ENCODE peak calls at places on chromosome X, in six cellular contexts. D is fibroblast of pulmonary artery, R is GM20000, I is nephron progenitor cell, X is mesothelial cell of epicardium, U is testis. K is an unnamed sample.

GRCh38 chrX:97628326-97628725 is 744.6 kb downstream of the RPA4 start:
- DNase-seq in R (no peak), U (no peak), X (no peak), I (no peak), D (no peak), K (no peak)

GRCh38 chrX:110055616-110056015 is 52.7 kb downstream of the TMEM164 start:
- DNase-seq in D (no peak), U (no peak), I (no peak), X (no peak), R (no peak), K (peak)

GRCh38 chrX:41184312-41184711 is 99.1 kb downstream of the USP9X start:
- DNase-seq in R (no peak), X (no peak), I (no peak), U (no peak), D (no peak), K (no peak)

GRCh38 chrX:101803451-101803850 is 128.4 kb downstream of the ZMAT1 start:
- DNase-seq in R (no peak), X (no peak), D (peak), I (no peak), U (no peak), K (no peak)

GRCh38 chrX:107755721-107756120 is 19.9 kb downstream of the TSC22D3 start:
- DNase-seq in X (no peak), U (no peak), D (no peak), I (no peak), R (no peak), K (no peak)

GRCh38 chrX:4572652-4573051 is 859.2 kb upstream of the PRKX start:
- DNase-seq in R (no peak), I (no peak), U (no peak), X (no peak), D (no peak), K (no peak)

GRCh38 chrX:10612215-10612614 is 8.2 kb downstream of the MID1 start:
- DNase-seq in D (peak), R (no peak), U (no peak), I (no peak), X (no peak), K (no peak)

GRCh38 chrX:136156560-136157117 is 9.3 kb downstream of the FHL1 start:
- DNase-seq in X (no peak), D (no peak), R (no peak), I (no peak), U (no peak), K (no peak)

GRCh38 chrX:45485682-45486081 is 285.0 kb upstream of the DIPK2B start:
- DNase-seq in I (no peak), D (no peak), R (no peak), U (no peak), X (no peak), K (no peak)

GRCh38 chrX:12791253-12792228 is at the start of gene PRPS2:
- DNase-seq in U (peak), X (peak), I (peak), D (peak), R (peak), K (peak)

GRCh38 chrX:50067435-50068292 is 133.1 kb downstream of the AKAP4 start:
- DNase-seq in U (peak), R (no peak), X (peak), I (peak), D (peak), K (peak)

GRCh38 chrX:74118503-74118902 is 185.5 kb upstream of the ZCCHC13 start:
- DNase-seq in R (no peak), I (no peak), X (no peak), U (no peak), D (no peak), K (no peak)

GRCh38 chrX:124346064-124346876 is at the start of gene SH2D1A:
- DNase-seq in R (no peak), D (no peak), I (no peak), X (no peak), U (no peak), K (no peak)

GRCh38 chrX:11395859-11396258 is 102.6 kb downstream of the AMELX start:
- DNase-seq in R (no peak), I (no peak), X (no peak), U (no peak), D (no peak), K (no peak)

GRCh38 chrX:83022020-83022419 is 486.1 kb upstream of the POU3F4 start:
- DNase-seq in R (no peak), U (no peak), I (no peak), D (no peak), X (no peak), K (no peak)

GRCh38 chrX:25968920-25969319 is 169.2 kb upstream of the MAGEB18 start:
- DNase-seq in U (peak), R (peak), X (no peak), D (peak), I (peak), K (no peak)

GRCh38 chrX:85012098-85012497 is 8.4 kb downstream of the APOOL start:
- DNase-seq in U (no peak), I (no peak), X (no peak), D (no peak), R (no peak), K (no peak)

GRCh38 chrX:154544885-154545284 is 1.8 kb downstream of the G6PD start:
- DNase-seq in D (no peak), I (no peak), X (no peak), R (no peak), U (no peak), K (no peak)

GRCh38 chrX:120293015-120293414 is 18.2 kb downstream of the TMEM255A start:
- DNase-seq in I (no peak), U (no peak), D (no peak), R (no peak), X (no peak), K (no peak)

GRCh38 chrX:45747905-45748304 is 547.2 kb upstream of the DIPK2B start:
- DNase-seq in X (no peak), U (no peak), I (no peak), D (no peak), R (no peak), K (no peak)

GRCh38 chrX:154349979-154350378 is 24.5 kb downstream of the FLNA start:
- DNase-seq in R (no peak), D (no peak), X (no peak), U (no peak), I (no peak), K (no peak)

GRCh38 chrX:74506310-74507115 is 85.2 kb downstream of the SLC16A2 start:
- DNase-seq in U (no peak), D (no peak), X (no peak), I (no peak), R (peak), K (no peak)

GRCh38 chrX:32894679-32895078 is 316.7 kb downstream of the DMD start:
- DNase-seq in R (no peak), I (no peak), D (no peak), U (no peak), X (no peak), K (no peak)

GRCh38 chrX:72002886-72003285 is 92.2 kb downstream of the NHSL2 start:
- DNase-seq in X (no peak), U (no peak), R (no peak), D (no peak), I (no peak), K (no peak)

GRCh38 chrX:136866337-136867095 is 14.0 kb downstream of the RBMX start:
- DNase-seq in I (no peak), X (no peak), D (peak), U (peak), R (no peak), K (no peak)

GRCh38 chrX:101337776-101338271 is 10.7 kb downstream of the TIMM8A start:
- DNase-seq in I (no peak), D (no peak), U (no peak), R (no peak), X (no peak), K (no peak)

GRCh38 chrX:46573331-46573895 is at the start of gene CHST7:
- DNase-seq in D (peak), R (peak), X (peak), U (peak), I (peak), K (peak)

GRCh38 chrX:11460347-11460746 is 167.1 kb downstream of the AMELX start:
- DNase-seq in D (no peak), U (no peak), X (no peak), R (no peak), I (no peak), K (no peak)

GRCh38 chrX:24259544-24260240 is 54.2 kb downstream of the SUPT20HL2 start:
- DNase-seq in I (peak), R (peak), D (peak), X (no peak), U (peak), K (peak)

GRCh38 chrX:120750381-120750780 is 120.5 kb upstream of the C1GALT1C1 start:
- DNase-seq in I (no peak), X (no peak), D (no peak), R (no peak), U (no peak), K (no peak)

GRCh38 chrX:38166478-38167083 is 54.1 kb downstream of the SRPX start:
- DNase-seq in U (peak), I (peak), D (peak), R (peak), X (no peak), K (peak)

GRCh38 chrX:45824471-45824870 is 623.8 kb upstream of the DIPK2B start:
- DNase-seq in R (no peak), D (peak), U (no peak), X (no peak), I (no peak), K (peak)

GRCh38 chrX:40971736-40972135 is 113.5 kb upstream of the USP9X start:
- DNase-seq in X (no peak), U (no peak), R (no peak), I (no peak), D (no peak), K (no peak)

GRCh38 chrX:48467331-48467761 is 2.7 kb downstream of the SLC38A5 start:
- DNase-seq in D (no peak), U (no peak), X (no peak), I (no peak), R (no peak), K (no peak)

GRCh38 chrX:48468247-48468671 is 1.8 kb downstream of the SLC38A5 start:
- DNase-seq in U (no peak), X (no peak), D (no peak), I (peak), R (peak), K (no peak)

GRCh38 chrX:48470110-48470832 is at the start of gene SLC38A5:
- DNase-seq in I (no peak), D (no peak), U (no peak), R (no peak), X (no peak), K (no peak)

GRCh38 chrX:48470833-48471118 is 716 bp upstream of the SLC38A5 start:
- DNase-seq in D (no peak), X (no peak), R (no peak), U (no peak), I (no peak), K (no peak)

DNA sequence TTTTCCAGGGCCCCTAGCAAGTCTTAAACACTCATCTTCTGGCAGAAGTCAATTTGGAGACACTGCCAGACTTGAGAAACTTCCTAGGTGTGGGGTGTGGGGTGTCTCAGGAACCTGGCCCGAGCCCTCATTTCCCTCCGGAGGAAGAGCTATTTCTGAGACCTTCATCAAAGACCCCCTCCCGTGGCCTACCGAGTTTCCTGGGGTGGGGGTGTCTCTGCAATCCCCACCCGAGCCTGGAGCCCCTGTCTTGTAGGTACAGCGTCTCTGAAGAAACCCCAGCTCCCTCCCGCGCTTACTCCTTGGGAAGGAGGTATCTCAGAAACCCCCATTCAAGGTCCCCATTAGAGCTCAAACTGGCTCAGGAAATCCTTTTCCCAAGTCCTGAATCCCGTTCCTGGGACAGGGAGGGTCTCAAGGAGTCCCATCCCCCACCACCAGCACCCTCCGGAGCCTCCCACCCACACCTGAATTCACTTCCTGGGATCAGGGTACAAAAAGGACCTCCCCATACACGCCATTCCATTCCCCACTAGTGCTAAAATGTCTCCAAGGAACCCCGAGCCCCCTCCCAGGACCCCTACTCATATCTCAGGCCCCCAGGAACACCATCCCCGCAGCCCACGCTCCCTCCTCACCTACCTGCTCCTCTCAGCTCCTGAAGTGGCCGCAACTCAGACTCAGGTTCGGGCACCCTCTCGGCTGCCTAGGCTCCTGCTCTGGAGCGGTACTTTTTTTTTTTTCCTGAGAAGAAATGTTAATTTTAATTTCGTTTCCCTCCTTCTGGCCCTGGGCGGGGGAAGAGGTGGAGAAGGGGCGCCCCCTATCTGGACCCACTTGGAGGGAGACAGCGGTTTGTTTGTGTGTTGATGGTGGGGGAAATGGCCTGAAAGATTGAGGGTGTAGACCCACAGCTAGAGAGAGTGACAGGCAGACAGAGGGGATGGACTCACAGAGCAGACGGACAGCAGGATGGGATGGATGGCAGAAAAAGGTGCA is 1.1 kb downstream of the SLC38A5 start:
- DNase-seq in X (no peak), U (no peak), D (no peak), I (no peak), R (peak), K (no peak)
- TF ChIP-seq CTCF in X (no peak), U (no peak), D (no peak), I (no peak), R (peak), K (peak)

GRCh38 chrX:78517124-78517523 is 142.0 kb downstream of the RTL3 start:
- DNase-seq in D (peak), U (no peak), I (no peak), X (no peak), R (peak), K (peak)

GRCh38 chrX:78513996-78514745 is 145.0 kb downstream of the RTL3 start:
- DNase-seq in R (no peak), D (no peak), X (no peak), I (no peak), U (no peak), K (no peak)

GRCh38 chrX:78514852-78515251 is 144.3 kb downstream of the RTL3 start:
- DNase-seq in R (peak), D (no peak), I (no peak), X (no peak), U (peak), K (no peak)
- TF ChIP-seq CTCF in R (no peak), D (peak), I (no peak), X (no peak), U (no peak), K (no peak)

GRCh38 chrX:140507982-140508305 is 3.1 kb upstream of the SOX3 start:
- DNase-seq in R (no peak), D (no peak), I (peak), U (no peak), X (no peak), K (no peak)
- TF ChIP-seq CTCF in R (no peak), D (no peak), I (peak), U (no peak), X (no peak), K (peak)

DNA sequence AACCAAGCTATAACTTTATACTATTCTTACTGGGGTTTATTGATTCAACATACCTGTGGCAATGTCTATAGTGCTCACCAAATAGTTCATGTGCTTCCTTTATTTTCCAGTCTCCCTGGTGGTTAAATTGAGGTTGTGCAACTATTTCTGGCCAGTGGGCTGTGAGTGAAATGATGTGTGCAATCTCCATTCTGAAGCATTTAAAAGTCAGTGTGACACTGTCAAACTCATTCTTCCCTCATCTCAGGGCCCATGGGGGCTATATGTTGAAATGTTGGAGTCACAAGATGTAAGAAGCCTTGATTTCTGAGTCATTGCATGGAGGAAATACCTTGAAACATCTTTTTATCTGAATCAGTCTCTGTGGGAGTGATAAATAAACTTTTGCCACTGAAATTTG is 414.3 kb upstream of the RPS6KA3 start:
- DNase-seq in D (peak), X (no peak), U (no peak), R (no peak), I (no peak), K (no peak)
- TF ChIP-seq CTCF in D (no peak), X (peak), U (no peak), R (no peak), I (peak), K (no peak)

GRCh38 chrX:131747173-131747572 is 203.3 kb downstream of the OR13H1 start:
- DNase-seq in U (no peak), I (no peak), X (no peak), D (no peak), R (no peak), K (peak)
- TF ChIP-seq CTCF in U (no peak), I (no peak), X (no peak), D (no peak), R (no peak), K (peak)

GRCh38 chrX:88136328-88136727 is 610.7 kb upstream of the CPXCR1 start:
- DNase-seq in I (no peak), R (no peak), D (no peak), U (no peak), X (no peak), K (no peak)

GRCh38 chrX:88135735-88136134 is 611.3 kb upstream of the CPXCR1 start:
- DNase-seq in U (no peak), R (no peak), D (peak), X (no peak), I (no peak), K (no peak)
- TF ChIP-seq CTCF in U (no peak), R (no peak), D (no peak), X (peak), I (peak), K (no peak)

GRCh38 chrX:66402165-66402564 is 236.7 kb downstream of the EDA2R start:
- DNase-seq in I (no peak), R (no peak), X (no peak), U (no peak), D (no peak), K (no peak)

GRCh38 chrX:66399273-66399672 is 235.2 kb downstream of the HEPH start:
- DNase-seq in X (no peak), I (no peak), U (no peak), R (no peak), D (no peak), K (no peak)
- TF ChIP-seq CTCF in X (no peak), I (no peak), U (no peak), R (no peak), D (no peak), K (no peak)

DNA sequence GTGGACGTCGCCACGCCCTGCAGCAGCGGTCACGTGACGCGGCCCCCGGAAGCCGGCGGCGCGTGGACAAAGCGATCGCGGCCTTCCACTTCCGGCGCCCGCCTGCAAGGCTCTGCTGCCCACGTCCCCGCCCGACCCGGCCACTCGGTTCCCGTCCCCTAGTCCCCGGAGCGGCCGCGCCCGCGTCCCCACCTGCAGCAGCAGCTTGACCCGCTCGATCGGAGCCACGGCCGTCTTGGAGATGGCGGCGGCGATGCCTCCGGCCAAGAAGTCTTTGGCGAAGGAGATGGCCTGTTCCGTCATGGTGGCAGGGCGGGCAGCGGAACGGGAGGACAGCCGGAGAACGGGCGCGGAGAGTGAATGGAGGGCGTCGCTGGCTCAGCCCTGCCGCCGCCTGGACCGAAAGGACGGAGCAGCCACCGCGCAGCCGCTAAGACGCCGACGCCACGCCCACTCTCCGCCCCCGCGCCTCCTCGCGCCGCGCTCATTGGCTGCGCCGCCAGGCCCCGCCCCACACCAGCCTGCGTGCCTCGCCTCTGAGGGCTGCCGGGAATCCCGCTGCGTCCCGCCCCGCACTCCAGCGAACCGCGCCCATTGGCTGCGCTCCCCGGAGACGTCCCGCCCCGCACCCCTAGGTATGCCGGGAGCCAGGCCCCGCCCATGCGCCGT is at the start of gene SLC25A6:
- DNase-seq in D (peak), X (peak), I (peak), U (peak), R (peak), K (peak)
- TF ChIP-seq CTCF in D (no peak), X (no peak), I (no peak), U (peak), R (no peak), K (peak)